ENCODE peak calls at places on chromosomes 7 and 10, in eight cellular contexts. W is prostate gland, D is GM23248, P is HFF-Myc, X is upper lobe of right lung, M is lower leg skin, V is PC-3, I is uterus. G is an unnamed sample.

GRCh38 chr7:19491821-19492452 is 216.9 kb downstream of the POLR1F start:
- DNase-seq in W (no peak), D (peak), P (peak), X (no peak), M (no peak), V (peak), I (no peak), G (no peak)

GRCh38 chr7:128131115-128131514 is 99.9 kb upstream of the LRRC4 start:
- DNase-seq in W (no peak), D (no peak), P (no peak), X (no peak), M (no peak), V (no peak), I (no peak), G (no peak)

GRCh38 chr7:36128448-36129047 is 24.5 kb upstream of the EEPD1 start:
- DNase-seq in W (peak), D (peak), P (peak), X (no peak), M (peak), V (peak), I (peak), G (peak)

GRCh38 chr10:52542891-52543290 is 228.8 kb downstream of the DKK1 start:
- DNase-seq in W (no peak), D (peak), P (no peak), X (no peak), M (no peak), V (peak), I (no peak), G (no peak)

GRCh38 chr7:18541189-18541870 is 45.8 kb downstream of the HDAC9 start:
- DNase-seq in W (no peak), D (peak), P (peak), X (no peak), M (no peak), V (no peak), I (peak), G (no peak)

GRCh38 chr7:150371131-150371995 is 2.7 kb downstream of the REPIN1 start:
- DNase-seq in W (no peak), D (no peak), P (no peak), X (peak), M (no peak), V (no peak), I (no peak), G (no peak)

GRCh38 chr10:31751401-31752080 is 177.1 kb downstream of the ARHGAP12 start:
- DNase-seq in W (no peak), D (no peak), P (no peak), X (no peak), M (no peak), V (no peak), I (no peak), G (no peak)

GRCh38 chr7:8078418-8078817 is 109.8 kb downstream of the GLCCI1 start:
- DNase-seq in W (no peak), D (no peak), P (no peak), X (no peak), M (no peak), V (no peak), I (no peak), G (no peak)

GRCh38 chr7:131369354-131369753 is 41.7 kb downstream of the MKLN1 start:
- DNase-seq in W (no peak), D (peak), P (no peak), X (no peak), M (no peak), V (peak), I (no peak), G (no peak)

GRCh38 chr7:37105119-37105518 is 343.5 kb downstream of the ELMO1 start:
- DNase-seq in W (no peak), D (no peak), P (no peak), X (no peak), M (no peak), V (no peak), I (no peak), G (no peak)

GRCh38 chr7:69761290-69761922 is 163.1 kb downstream of the AUTS2 start:
- DNase-seq in W (no peak), D (no peak), P (no peak), X (no peak), M (no peak), V (no peak), I (no peak), G (no peak)

GRCh38 chr7:28933874-28934265 is 24.3 kb downstream of the TRIL start:
- DNase-seq in W (no peak), D (no peak), P (no peak), X (no peak), M (no peak), V (no peak), I (no peak), G (no peak)

GRCh38 chr10:28906934-28907333 is 229.6 kb downstream of the BAMBI start:
- DNase-seq in W (no peak), D (no peak), P (no peak), X (no peak), M (no peak), V (peak), I (no peak), G (no peak)

GRCh38 chr10:79093658-79094411 is 25.1 kb downstream of the ZMIZ1 start:
- DNase-seq in W (peak), D (no peak), P (no peak), X (no peak), M (peak), V (peak), I (peak), G (no peak)

GRCh38 chr7:74217455-74218342 is 7.9 kb downstream of the LAT2 start:
- DNase-seq in W (no peak), D (peak), P (no peak), X (no peak), M (no peak), V (no peak), I (no peak), G (no peak)

GRCh38 chr10:24723788-24724380 is at the start of gene ARHGAP21:
- DNase-seq in W (peak), D (peak), P (no peak), X (peak), M (peak), V (peak), I (peak), G (no peak)

GRCh38 chr7:137717811-137718271 is 128.9 kb downstream of the DGKI start:
- DNase-seq in W (no peak), D (peak), P (no peak), X (no peak), M (no peak), V (no peak), I (no peak), G (peak)

GRCh38 chr7:34622182-34622581 is 35.8 kb upstream of the NPSR1 start:
- DNase-seq in W (no peak), D (no peak), P (no peak), X (no peak), M (no peak), V (no peak), I (no peak), G (no peak)

GRCh38 chr7:92614586-92615237 is 24.5 kb upstream of the FAM133B start:
- DNase-seq in W (no peak), D (peak), P (no peak), X (no peak), M (no peak), V (no peak), I (no peak), G (peak)

GRCh38 chr10:100744136-100744979 is 1.0 kb upstream of the PAX2 start:
- DNase-seq in W (no peak), D (no peak), P (no peak), X (no peak), M (no peak), V (no peak), I (no peak), G (no peak)

GRCh38 chr10:77877461-77878344 is 48.9 kb downstream of the DLG5 start:
- DNase-seq in W (no peak), D (peak), P (no peak), X (no peak), M (no peak), V (no peak), I (peak), G (peak)

DNA sequence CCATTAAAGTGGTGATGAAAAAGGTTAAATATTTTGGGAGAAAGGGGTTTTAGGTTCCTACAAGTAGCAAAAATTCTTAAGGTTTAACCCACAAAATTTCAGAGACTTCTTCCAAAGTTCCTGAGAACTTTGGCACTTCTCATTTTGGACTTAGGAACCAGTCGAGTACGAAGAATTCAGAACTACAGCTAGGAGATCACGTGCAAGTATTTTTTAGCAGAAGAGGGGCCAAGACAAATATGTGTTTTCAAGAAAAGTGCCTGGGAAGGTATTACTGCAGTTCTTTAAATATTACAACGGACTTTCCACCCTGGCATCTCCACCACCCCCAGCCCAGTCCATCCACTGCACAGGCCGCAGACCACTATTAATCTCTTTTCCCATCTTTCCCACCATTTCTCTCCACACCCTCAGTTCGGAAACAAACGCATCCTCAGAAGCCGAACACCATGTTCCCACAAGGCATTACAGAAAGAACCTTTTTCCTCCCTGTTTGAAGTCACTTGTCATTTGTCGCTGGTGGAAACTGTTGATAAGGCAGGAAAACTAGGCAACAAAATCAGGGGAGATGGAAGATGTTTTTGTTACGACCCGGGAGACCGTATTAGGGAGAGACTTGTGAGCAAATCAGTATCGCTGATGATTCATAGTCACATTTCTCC is 7.1 kb downstream of the INHBA start:
- DNase-seq in W (no peak), D (no peak), P (no peak), X (no peak), M (no peak), V (no peak), I (no peak), G (no peak)
- H3K4me3 ChIP-seq in W (no peak), D (peak), P (peak), X (peak), M (no peak), V (peak), I (peak), G (peak)

DNA sequence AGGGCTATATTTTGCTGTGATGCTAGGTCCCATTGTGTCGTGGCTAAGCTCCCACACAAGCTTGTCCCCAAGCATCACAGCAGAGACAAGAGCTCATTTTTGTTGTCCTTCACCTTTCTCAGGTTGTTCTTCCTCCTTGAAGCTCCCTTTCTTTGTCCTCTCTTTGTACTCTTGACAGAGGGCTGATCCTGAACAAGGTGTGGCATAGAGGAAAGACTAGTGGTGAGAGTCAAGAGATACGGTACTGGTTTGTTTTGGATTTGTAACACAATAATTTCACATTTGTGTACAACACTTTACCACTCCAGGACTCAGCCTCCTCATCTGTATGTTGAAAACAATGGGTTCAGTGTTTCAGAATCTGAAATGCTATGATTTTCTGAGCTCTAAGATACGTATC is 41.0 kb downstream of the MAGI2 start:
- DNase-seq in W (no peak), D (no peak), P (no peak), X (no peak), M (no peak), V (no peak), I (no peak), G (no peak)
- H3K4me3 ChIP-seq in W (no peak), D (no peak), P (no peak), X (no peak), M (no peak), V (no peak), I (no peak), G (no peak)

DNA sequence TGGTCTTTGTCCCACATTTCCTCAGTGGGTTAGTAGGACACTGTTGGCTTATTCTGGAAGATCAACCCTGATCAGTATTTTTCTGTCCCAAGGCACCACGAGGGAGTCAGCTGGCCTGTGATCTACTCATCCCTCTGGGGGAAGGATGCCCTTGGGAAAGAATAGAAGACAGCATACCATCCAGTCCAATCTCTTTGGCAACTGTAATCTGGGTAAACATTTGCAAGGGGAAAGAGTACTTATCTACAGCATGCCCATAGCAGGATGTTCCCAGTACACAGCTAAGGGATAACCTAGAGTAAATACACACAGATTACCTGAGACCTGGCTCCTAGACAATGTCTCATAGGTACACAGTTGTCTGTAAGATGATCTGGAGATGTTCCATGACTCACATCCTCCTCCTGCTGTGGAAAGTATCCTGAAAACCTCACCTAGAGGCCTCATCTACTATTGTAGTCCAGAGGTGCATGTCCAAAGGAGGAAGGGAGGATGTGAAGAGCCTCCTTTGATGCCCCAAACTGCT is 134.3 kb upstream of the VWC2 start:
- DNase-seq in W (no peak), D (no peak), P (no peak), X (no peak), M (no peak), V (peak), I (no peak), G (no peak)
- H3K4me3 ChIP-seq in W (no peak), D (no peak), P (no peak), X (no peak), M (no peak), V (no peak), I (no peak), G (no peak)

GRCh38 chr7:5217851-5218331 is 27.9 kb downstream of the WIPI2 start:
- DNase-seq in W (no peak), D (no peak), P (no peak), X (peak), M (no peak), V (no peak), I (no peak), G (no peak)
- H3K4me3 ChIP-seq in W (no peak), D (no peak), P (no peak), X (no peak), M (no peak), V (no peak), I (no peak), G (no peak)

GRCh38 chr10:6082496-6083395 is 6.1 kb upstream of the RBM17 start:
- DNase-seq in W (no peak), D (no peak), P (no peak), X (no peak), M (no peak), V (no peak), I (no peak), G (no peak)
- H3K4me3 ChIP-seq in W (no peak), D (no peak), P (no peak), X (no peak), M (no peak), V (no peak), I (no peak), G (no peak)

GRCh38 chr10:409403-410040 is 274.3 kb downstream of the ZMYND11 start:
- DNase-seq in W (no peak), D (no peak), P (no peak), X (no peak), M (no peak), V (no peak), I (no peak), G (no peak)
- H3K4me3 ChIP-seq in W (no peak), D (no peak), P (no peak), X (no peak), M (no peak), V (no peak), I (no peak), G (no peak)

GRCh38 chr10:113007343-113007771 is 57.3 kb downstream of the TCF7L2 start:
- DNase-seq in W (no peak), D (no peak), P (no peak), X (no peak), M (no peak), V (no peak), I (no peak), G (no peak)
- H3K4me3 ChIP-seq in W (no peak), D (peak), P (no peak), X (no peak), M (no peak), V (no peak), I (no peak), G (no peak)

GRCh38 chr10:21497177-21497807 is 28.2 kb downstream of the SKIDA1 start:
- DNase-seq in W (peak), D (peak), P (no peak), X (peak), M (peak), V (peak), I (peak), G (no peak)
- H3K4me3 ChIP-seq in W (peak), D (peak), P (peak), X (peak), M (peak), V (peak), I (peak), G (peak)

GRCh38 chr10:88952647-88953111 is at the start of gene ACTA2:
- DNase-seq in W (peak), D (peak), P (no peak), X (no peak), M (no peak), V (no peak), I (peak), G (no peak)

GRCh38 chr10:88953662-88954061 is 1.1 kb upstream of the ACTA2 start:
- DNase-seq in W (no peak), D (no peak), P (no peak), X (no peak), M (no peak), V (no peak), I (no peak), G (no peak)

GRCh38 chr10:88949051-88949450 is 3.5 kb downstream of the ACTA2 start:
- DNase-seq in W (no peak), D (no peak), P (no peak), X (no peak), M (no peak), V (no peak), I (no peak), G (no peak)

GRCh38 chr10:88946965-88947590 is 5.5 kb downstream of the ACTA2 start:
- DNase-seq in W (no peak), D (no peak), P (no peak), X (no peak), M (no peak), V (no peak), I (no peak), G (no peak)

DNA sequence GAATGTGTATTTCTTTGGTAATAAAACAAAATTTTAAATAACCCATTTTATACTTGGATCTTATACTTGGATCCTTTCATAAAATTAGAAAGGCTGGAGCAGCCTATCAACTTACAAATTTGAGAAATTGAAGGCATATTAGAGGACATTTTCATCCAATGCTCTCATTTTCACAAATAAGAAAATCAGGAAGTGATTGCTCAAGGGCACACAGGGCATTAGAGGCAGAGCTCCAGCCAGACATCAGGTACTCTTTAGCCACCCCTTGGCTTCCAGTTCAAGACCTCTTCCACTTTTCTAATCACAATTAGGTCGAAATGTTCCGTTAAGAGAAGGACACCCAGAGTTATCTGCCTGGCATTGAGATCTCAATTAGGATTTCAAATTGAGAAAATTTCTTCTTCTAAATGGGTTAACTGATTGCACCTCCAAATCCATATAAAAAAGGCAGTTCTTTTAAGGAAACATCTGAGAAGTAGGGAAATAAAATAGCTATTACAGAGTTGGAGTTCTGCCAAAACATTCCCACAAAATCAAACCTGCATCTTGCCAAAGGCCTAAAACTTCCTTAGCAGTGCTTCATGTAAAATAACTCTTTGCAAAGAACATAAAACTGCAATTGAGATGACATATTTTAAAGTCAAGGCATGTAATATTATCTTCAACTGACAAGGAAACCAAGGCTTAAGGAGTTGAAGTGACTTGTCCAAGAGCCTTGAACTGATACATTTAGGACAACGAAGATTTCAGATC is 2.5 kb downstream of the ACTA2 start:
- DNase-seq in W (no peak), D (peak), P (no peak), X (no peak), M (no peak), V (no peak), I (no peak), G (no peak)
- H3K4me3 ChIP-seq in W (peak), D (peak), P (no peak), X (peak), M (no peak), V (no peak), I (peak), G (no peak)

G was measured in skeletal muscle cell.